ENCODE peak calls at places on chromosomes 4 and X, in seven cellular contexts. T, K, Z, G, V, W and B are unnamed samples.
A peak's percentile ranks its signal among the peaks of the same experiment; 100 is the strongest.

GRCh38 chr4:163878336-163879121 is 384.0 kb downstream of the TMA16 start:
- DNase-seq in T (no peak), K (no peak), Z (no peak), G (no peak), V (no peak), W (no peak), B (no peak)

GRCh38 chr4:187415227-187415626 is 580.3 kb upstream of the ZFP42 start:
- DNase-seq in T (no peak), K (no peak), Z (no peak), G (no peak), V (no peak), W (no peak), B (no peak)

GRCh38 chrX:51192104-51192503 is 140.5 kb upstream of the NUDT10 start:
- DNase-seq in T (no peak), K (no peak), Z (no peak), G (no peak), V (no peak), W (no peak), B (no peak)

GRCh38 chr4:127214001-127214400 is 418.8 kb upstream of the INTU start:
- DNase-seq in T (no peak), K (no peak), Z (no peak), G (no peak), V (no peak), W (no peak), B (no peak)

GRCh38 chrX:15493118-15494082 is at the start of gene PIR:
- DNase-seq in T (peak; percentile 91), K (peak; percentile 59), Z (peak; percentile 17), G (peak; percentile 68), V (peak; percentile 83), W (peak; percentile 80), B (peak; percentile 8)

GRCh38 chrX:108537005-108537404 is 97.4 kb downstream of the COL4A5 start:
- DNase-seq in T (peak; percentile 19), K (no peak), Z (no peak), G (peak; percentile 13), V (peak; percentile 21), W (peak; percentile 22), B (peak; percentile 10)

GRCh38 chr4:177250056-177250696 is 59.5 kb upstream of the NEIL3 start:
- DNase-seq in T (peak; percentile 57), K (peak; percentile 69), Z (no peak), G (peak; percentile 59), V (peak; percentile 70), W (peak; percentile 24), B (peak; percentile 36)

GRCh38 chr4:80913381-80913780 is 117.1 kb upstream of the BMP3 start:
- DNase-seq in T (no peak), K (no peak), Z (peak; percentile 35), G (no peak), V (no peak), W (no peak), B (no peak)

GRCh38 chr4:128427832-128428366 is 140.3 kb upstream of the PGRMC2 start:
- DNase-seq in T (peak; percentile 65), K (no peak), Z (no peak), G (peak; percentile 86), V (peak; percentile 38), W (peak; percentile 66), B (peak; percentile 10)

GRCh38 chr4:184688447-184688846 is 38.9 kb downstream of the PRIMPOL start:
- DNase-seq in T (no peak), K (peak; percentile 39), Z (no peak), G (peak; percentile 54), V (no peak), W (no peak), B (peak; percentile 84)

GRCh38 chr4:158721680-158722079 is 1.5 kb downstream of the PPID start:
- DNase-seq in T (no peak), K (no peak), Z (no peak), G (no peak), V (no peak), W (no peak), B (no peak)
- H3K4me3 ChIP-seq in T (peak overlapping the region; percentile 86), K (no peak overlapping the region), Z (peak overlapping the region; percentile 4), G (peak overlapping the region; percentile 80), V (no peak overlapping the region), W (peak overlapping the region; percentile 80), B (peak overlapping the region; percentile 89)

GRCh38 chr4:112908511-112908910 is 140.9 kb upstream of the ANK2 start:
- DNase-seq in T (no peak), K (no peak), Z (no peak), G (no peak), V (no peak), W (no peak), B (no peak)

GRCh38 chr4:112905728-112906127 is 143.7 kb upstream of the ANK2 start:
- DNase-seq in T (no peak), K (no peak), Z (no peak), G (no peak), V (no peak), W (no peak), B (no peak)

DNA sequence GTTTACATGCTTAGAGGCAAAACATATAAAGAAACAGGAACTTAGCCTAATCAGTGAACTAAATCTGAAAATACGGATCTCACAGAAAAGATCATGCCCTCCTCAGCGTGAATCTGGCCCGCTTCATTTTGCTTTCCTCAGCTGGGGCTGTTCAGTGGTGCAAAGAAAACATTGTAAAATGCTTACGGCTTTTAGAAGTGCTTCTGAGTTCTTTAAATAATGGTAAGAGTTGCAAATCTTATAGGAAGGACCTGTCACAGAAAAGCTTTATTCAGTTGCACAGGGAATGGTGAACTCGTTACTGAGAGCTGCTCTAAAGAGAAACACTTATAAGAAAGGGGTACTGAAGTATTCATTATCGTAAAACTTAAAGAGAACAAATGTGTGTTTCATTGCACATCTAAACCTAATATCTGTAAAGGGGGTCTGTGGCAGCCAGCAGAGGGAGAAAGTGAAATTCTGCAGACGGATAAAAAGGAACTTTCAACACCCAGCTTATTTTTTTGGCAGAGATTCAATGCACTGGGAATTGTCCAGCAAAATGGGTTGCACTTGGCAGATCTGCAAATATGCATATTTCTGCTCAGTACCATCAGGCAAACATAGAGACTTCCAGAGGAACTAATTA is 139.2 kb upstream of the ANK2 start:
- DNase-seq in T (no peak), K (no peak), Z (no peak), G (no peak), V (peak; percentile 33), W (no peak), B (no peak)
- TF ChIP-seq CTCF in T (no peak), K (no peak), Z (no peak), G (no peak), V (peak; percentile 41), W (no peak), B (no peak)

GRCh38 chr4:56511098-56511497 is 5.5 kb downstream of the ARL9 start:
- DNase-seq in T (no peak), K (no peak), Z (no peak), G (no peak), V (no peak), W (no peak), B (no peak)
- TF ChIP-seq SIN3A in T (no peak), K (no peak), Z (no peak), G (no peak), V (no peak), W (no peak), B (no peak)

DNA sequence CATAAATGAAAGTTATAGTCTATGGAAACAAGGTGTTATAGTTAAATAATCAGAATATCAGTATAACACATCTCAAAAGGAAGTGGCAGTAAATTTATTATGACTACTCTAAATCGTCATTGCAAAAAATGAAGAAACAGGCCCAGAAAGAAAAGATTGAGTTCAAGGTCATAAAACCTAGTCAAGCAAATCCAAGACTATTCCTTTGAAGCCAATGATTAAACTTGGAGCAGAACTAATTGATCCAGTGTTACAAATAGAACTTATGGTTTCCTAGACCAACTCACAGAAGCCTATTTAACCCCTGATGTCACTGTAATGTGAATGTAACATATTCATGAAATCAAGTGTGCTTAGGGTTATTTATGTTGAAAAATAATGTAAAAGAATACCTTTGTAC is 1.9 kb downstream of the FAM199X start:
- DNase-seq in T (no peak), K (no peak), Z (no peak), G (no peak), V (no peak), W (no peak), B (no peak)
- H3K4me3 ChIP-seq in T (peak overlapping the region; percentile 83), K (no peak overlapping the region), Z (peak overlapping the region; percentile 73), G (no peak overlapping the region), V (peak overlapping the region; percentile 67), W (peak overlapping the region; percentile 63), B (peak overlapping the region; percentile 97)

GRCh38 chrX:43958529-43958928 is 14.7 kb downstream of the NDP start:
- DNase-seq in T (peak; percentile 39), K (no peak), Z (peak; percentile 13), G (peak; percentile 81), V (peak; percentile 64), W (peak; percentile 72), B (peak; percentile 71)
- TF ChIP-seq CTCF in T (peak; percentile 74), K (peak; percentile 91), Z (peak; percentile 83), G (peak; percentile 54), V (peak; percentile 86), W (peak; percentile 74), B (peak; percentile 74)

GRCh38 chr4:91116861-91117260 is 989.7 kb downstream of the CCSER1 start:
- DNase-seq in T (no peak), K (no peak), Z (no peak), G (peak; percentile 12), V (peak; percentile 15), W (no peak), B (no peak)
- TF ChIP-seq SIN3A in T (no peak), K (no peak), Z (no peak), G (no peak), V (no peak), W (no peak), B (no peak)

DNA sequence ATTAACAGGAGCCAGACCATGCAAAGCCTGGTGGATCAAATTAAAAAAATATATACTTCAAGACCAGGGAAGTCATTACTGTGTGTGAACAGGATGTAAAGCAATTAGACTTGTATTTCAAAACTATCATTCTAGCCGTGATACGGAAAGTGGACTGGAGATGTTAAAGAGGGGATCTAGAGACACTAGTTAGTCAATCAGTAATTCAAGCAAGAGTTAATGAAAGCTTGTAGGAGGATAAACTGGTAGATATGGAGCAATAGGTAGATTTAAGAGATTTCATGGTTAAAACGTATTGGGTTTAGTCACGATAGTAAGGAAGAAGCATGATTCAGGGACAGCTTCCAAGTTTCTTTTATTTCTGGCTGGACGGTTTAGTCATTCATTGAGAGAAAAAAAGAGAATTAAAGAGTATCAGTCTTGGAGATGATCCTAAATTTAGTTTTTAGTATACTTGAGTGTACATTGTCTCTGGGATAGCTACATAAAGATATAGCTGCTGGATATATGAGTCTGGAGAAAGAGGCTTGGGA is 3.9 kb downstream of the MAD2L1 start:
- DNase-seq in T (no peak), K (no peak), Z (no peak), G (no peak), V (no peak), W (no peak), B (no peak)
- H3K4me3 ChIP-seq in T (no peak overlapping the region), K (no peak overlapping the region), Z (peak overlapping the region; percentile 38), G (no peak overlapping the region), V (no peak overlapping the region), W (no peak overlapping the region), B (no peak overlapping the region)

DNA sequence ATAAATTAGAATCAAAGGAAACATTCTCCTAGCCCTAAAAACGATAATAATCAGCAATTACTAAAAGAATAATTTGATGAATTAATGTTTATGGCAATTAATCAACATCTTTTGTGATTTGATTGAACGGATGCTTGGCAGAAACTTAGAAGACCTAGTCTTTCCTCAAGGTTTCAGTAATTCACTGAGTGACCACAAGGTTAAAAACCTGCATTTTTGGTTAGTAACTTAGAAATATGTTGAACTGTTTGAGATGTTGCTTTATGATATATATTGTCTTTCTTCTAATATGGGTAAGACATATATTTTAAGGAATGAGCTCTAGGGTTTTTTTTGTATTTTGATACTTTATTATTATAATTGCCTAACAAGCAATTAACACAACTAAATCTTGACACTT is 793.0 kb upstream of the NDST4 start:
- DNase-seq in T (no peak), K (no peak), Z (no peak), G (no peak), V (no peak), W (no peak), B (no peak)
- TF ChIP-seq CTCF in T (no peak), K (no peak), Z (no peak), G (no peak), V (peak; percentile 17), W (no peak), B (no peak)

GRCh38 chrX:115616943-115617563 is 56.1 kb downstream of the PLS3 start:
- DNase-seq in T (no peak), K (peak; percentile 5), Z (peak; percentile 58), G (peak; percentile 66), V (peak; percentile 3), W (no peak), B (peak; percentile 71)
- TF ChIP-seq SIN3A in T (no peak), K (no peak), Z (no peak), G (no peak), V (no peak), W (no peak), B (no peak)